ENCODE peak calls at places on chromosome 22, in eight cellular contexts. X, V, J, G, U, Q, A and O are unnamed samples.

GRCh38 chr22:21587803-21588611 is 20.5 kb downstream of the UBE2L3 start:
- DNase-seq in J (no peak), X (peak), U (no peak), A (peak), V (no peak), G (peak), Q (no peak), O (no peak)

GRCh38 chr22:50674606-50675552 is 2.3 kb downstream of the SHANK3 start:
- DNase-seq in U (no peak), V (peak), Q (no peak), J (peak), X (no peak), G (no peak), A (no peak), O (peak)

GRCh38 chr22:48940266-48940987 is 887.2 kb downstream of the BRD1 start:
- DNase-seq in G (no peak), J (no peak), V (no peak), X (no peak), A (no peak), Q (no peak), U (no peak), O (no peak)

GRCh38 chr22:43277987-43278601 is 65.1 kb downstream of the SCUBE1 start:
- DNase-seq in U (no peak), A (no peak), X (no peak), V (no peak), G (no peak), Q (no peak), J (no peak), O (no peak)

GRCh38 chr22:35987487-35987886 is 41.1 kb downstream of the RBFOX2 start:
- DNase-seq in X (peak), G (peak), A (no peak), J (peak), U (no peak), V (peak), Q (no peak), O (no peak)

GRCh38 chr22:30314918-30315317 is 11.8 kb downstream of the TBC1D10A start:
- DNase-seq in G (peak), U (peak), X (no peak), J (no peak), V (no peak), A (no peak), Q (no peak), O (no peak)

GRCh38 chr22:23501244-23501643 is 78.8 kb downstream of the IGLL1 start:
- DNase-seq in J (no peak), V (no peak), Q (no peak), U (no peak), X (no peak), A (no peak), G (no peak), O (no peak)

GRCh38 chr22:21923163-21923561 is 29.5 kb downstream of the PPM1F start:
- DNase-seq in V (no peak), Q (no peak), G (no peak), X (no peak), J (no peak), A (no peak), U (no peak), O (no peak)

GRCh38 chr22:30873661-30874060 is 94.9 kb downstream of the MORC2 start:
- DNase-seq in X (no peak), A (no peak), V (no peak), U (no peak), G (no peak), J (no peak), Q (no peak), O (no peak)

GRCh38 chr22:39360674-39361413 is 11.1 kb downstream of the SYNGR1 start:
- DNase-seq in J (no peak), V (no peak), X (no peak), U (no peak), A (no peak), Q (no peak), G (no peak), O (no peak)